ENCODE peak calls at places on chromosomes 7 and 10, in seven cellular contexts. Z is left ventricle myocardium superior; L is activated CD4-positive, alpha-beta T cell treated with anti-CD3 and anti-CD28 coated beads, Interleukin-2, amount 50 U/mL, for 24 hours; G is hippocampal formation; T is myocyte; K is GOT3; O is NCI-H1092 treated with DMSO at 0.1 percent for 48 hours. F is an unnamed sample.
A peak's percentile ranks its signal among the peaks of the same experiment; 100 is the strongest.

GRCh38 chr10:34696423-34696822 is 118.7 kb downstream of the PARD3 start:
- DNase-seq in T (peak; percentile 48), O (no peak), L (no peak), K (no peak), Z (no peak), G (no peak), F (no peak)

GRCh38 chr10:11697718-11698527 is 44.3 kb upstream of the ECHDC3 start:
- DNase-seq in O (no peak), K (no peak), T (no peak), G (no peak), L (no peak), Z (no peak), F (no peak)

GRCh38 chr7:115561341-115562110 is 469.0 kb downstream of the TFEC start:
- DNase-seq in T (peak; percentile 55), Z (no peak), G (no peak), K (no peak), L (no peak), O (no peak), F (no peak)

GRCh38 chr10:29119374-29119773 is 169.5 kb upstream of the LYZL1 start:
- DNase-seq in L (no peak), O (no peak), T (no peak), K (no peak), Z (peak; percentile 36), G (no peak), F (no peak)

GRCh38 chr7:45709168-45710034 is 135.2 kb downstream of the ADCY1 start:
- DNase-seq in T (peak; percentile 92), K (no peak), G (no peak), O (no peak), Z (peak; percentile 74), L (no peak), F (no peak)

GRCh38 chr10:72277340-72277995 is 3.7 kb downstream of the DDIT4 start:
- DNase-seq in O (no peak), T (peak; percentile 25), L (no peak), K (no peak), Z (no peak), G (no peak), F (no peak)

GRCh38 chr7:47795631-47796030 is 152.6 kb downstream of the PKD1L1 start:
- DNase-seq in G (no peak), Z (no peak), O (no peak), L (no peak), K (no peak), T (peak; percentile 54), F (no peak)

GRCh38 chr7:38369816-38370493 is 96.5 kb upstream of the TARP start:
- DNase-seq in G (peak; percentile 63), L (peak; percentile 74), O (peak; percentile 54), T (peak; percentile 84), K (peak; percentile 77), Z (peak; percentile 90), F (peak; percentile 78)

GRCh38 chr7:5692112-5692844 is 89.2 kb downstream of the RNF216 start:
- DNase-seq in Z (peak; percentile 88), O (no peak), G (peak; percentile 64), K (peak; percentile 73), T (peak; percentile 99), L (no peak), F (peak; percentile 69)

GRCh38 chr7:134948246-134948645 is 38.1 kb upstream of the AGBL3 start:
- DNase-seq in Z (no peak), G (no peak), K (no peak), L (no peak), O (no peak), T (no peak), F (no peak)

GRCh38 chr10:23367896-23368685 is 23.5 kb upstream of the C10orf67 start:
- DNase-seq in K (no peak), T (peak; percentile 52), O (no peak), Z (no peak), L (no peak), G (no peak), F (no peak)

GRCh38 chr10:97074256-97075145 is 111.3 kb downstream of the SLIT1 start:
- DNase-seq in Z (no peak), K (no peak), L (no peak), O (peak; percentile 83), G (no peak), T (no peak), F (no peak)

GRCh38 chr7:100584677-100585510 is 1.0 kb downstream of the LRCH4 start:
- DNase-seq in T (peak; percentile 94), Z (no peak), K (no peak), L (no peak), O (no peak), G (no peak), F (no peak)

GRCh38 chr7:45917658-45918057 is 3.4 kb downstream of the IGFBP3 start:
- DNase-seq in G (peak; percentile 49), K (peak; percentile 35), L (peak; percentile 64), O (peak; percentile 53), Z (peak; percentile 88), T (peak; percentile 86), F (no peak)

GRCh38 chr10:110535958-110536891 is 31.3 kb upstream of the SMC3 start:
- DNase-seq in Z (peak; percentile 36), K (no peak), O (no peak), L (peak; percentile 75), T (peak; percentile 68), G (no peak), F (no peak)

GRCh38 chr10:52950578-52950977 is 178.0 kb upstream of the MBL2 start:
- DNase-seq in T (no peak), O (no peak), Z (no peak), G (no peak), L (no peak), K (no peak), F (no peak)

GRCh38 chr10:130737622-130738021 is 573.9 kb downstream of the TCERG1L start:
- DNase-seq in K (no peak), L (no peak), Z (no peak), O (no peak), G (no peak), T (peak; percentile 3), F (no peak)

GRCh38 chr10:1662361-1663025 is 74.8 kb downstream of the ADARB2 start:
- DNase-seq in G (no peak), K (no peak), L (no peak), T (no peak), O (no peak), Z (no peak), F (no peak)

GRCh38 chr10:124701435-124701834 is 42.7 kb downstream of the FAM53B start:
- DNase-seq in Z (peak; percentile 95), L (no peak), O (no peak), T (peak; percentile 92), G (peak; percentile 66), K (no peak), F (no peak)

GRCh38 chr10:71001470-71001869 is 113.1 kb upstream of the PCBD1 start:
- DNase-seq in L (no peak), T (peak; percentile 5), K (no peak), Z (no peak), G (no peak), O (no peak), F (no peak)

GRCh38 chr7:11748884-11749283 is 83.1 kb downstream of the THSD7A start:
- DNase-seq in O (no peak), K (no peak), Z (no peak), T (no peak), G (no peak), L (no peak), F (no peak)

GRCh38 chr7:116710764-116711452 is 38.9 kb downstream of the MET start:
- DNase-seq in L (no peak), G (no peak), T (no peak), O (peak; percentile 93), K (no peak), Z (no peak), F (no peak)

F was measured in RWPE2.